ENCODE peak calls at places on chromosome 16, in ten cellular contexts. N, F, Q, O, V, J, M, C, L and B are unnamed samples.
A peak's percentile ranks its signal among the peaks of the same experiment; 100 is the strongest.

GRCh38 chr16:78560997-78561396 is 461.5 kb downstream of the WWOX start:
- DNase-seq in N (no peak), M (no peak), J (no peak), L (no peak), Q (no peak), V (no peak), O (no peak), C (no peak), F (no peak), B (no peak)

GRCh38 chr16:87274808-87275207 is 42.4 kb downstream of the C16orf95 start:
- DNase-seq in J (no peak), L (no peak), C (no peak), Q (peak; percentile 13), M (no peak), O (no peak), V (no peak), F (no peak), N (no peak), B (no peak)

GRCh38 chr16:17827313-17827712 is 356.6 kb upstream of the XYLT1 start:
- DNase-seq in L (no peak), F (no peak), N (no peak), C (no peak), O (no peak), V (no peak), J (no peak), Q (peak; percentile 30), M (no peak), B (no peak)

GRCh38 chr16:59849716-59850115 is 1115.6 kb upstream of the GOT2 start:
- DNase-seq in O (no peak), N (no peak), Q (no peak), V (no peak), L (no peak), M (no peak), F (no peak), C (no peak), J (no peak), B (peak; percentile 11)

GRCh38 chr16:1543085-1543896 is 9.8 kb downstream of the TMEM204 start:
- DNase-seq in J (peak; percentile 61), M (peak; percentile 86), N (peak; percentile 90), Q (peak; percentile 71), V (peak; percentile 90), C (peak; percentile 79), F (peak; percentile 31), O (peak; percentile 78), L (peak; percentile 77), B (peak; percentile 91)

GRCh38 chr16:71467810-71468209 is 5.8 kb upstream of the ZNF23 start:
- DNase-seq in V (no peak), C (no peak), Q (no peak), J (no peak), N (no peak), L (no peak), F (peak; percentile 26), M (peak; percentile 20), O (peak; percentile 35), B (peak; percentile 80)

GRCh38 chr16:89505204-89506112 is 2.7 kb upstream of the SPG7 start:
- DNase-seq in J (peak; percentile 97), L (peak; percentile 96), Q (peak; percentile 87), N (peak; percentile 94), C (peak; percentile 96), F (peak; percentile 100), O (peak; percentile 33), M (peak; percentile 96), V (peak; percentile 91), B (peak; percentile 27)

GRCh38 chr16:29811170-29811895 is 660 bp upstream of the PRRT2 start:
- DNase-seq in Q (peak; percentile 96), C (peak; percentile 97), J (peak; percentile 97), F (peak; percentile 95), M (peak; percentile 97), O (peak; percentile 94), N (peak; percentile 98), V (peak; percentile 97), L (peak; percentile 98), B (peak; percentile 96)

GRCh38 chr16:89098767-89099430 is 5.2 kb downstream of the ACSF3 start:
- DNase-seq in F (no peak), O (no peak), C (no peak), M (no peak), V (no peak), L (no peak), Q (no peak), N (no peak), J (no peak), B (no peak)

GRCh38 chr16:66717112-66717675 is 20.7 kb upstream of the CMTM4 start:
- DNase-seq in J (no peak), V (no peak), O (peak; percentile 64), M (peak; percentile 14), F (peak; percentile 65), N (no peak), C (no peak), L (peak; percentile 47), Q (peak; percentile 52), B (peak; percentile 72)

GRCh38 chr16:47970291-47970931 is 185.4 kb downstream of the ABCC12 start:
- DNase-seq in V (no peak), F (no peak), M (no peak), L (no peak), N (no peak), C (no peak), J (no peak), Q (peak; percentile 27), O (peak; percentile 57), B (peak; percentile 32)

GRCh38 chr16:1781758-1782407 is 488 bp downstream of the SPSB3 start:
- DNase-seq in J (peak; percentile 56), O (peak; percentile 22), M (no peak), L (peak; percentile 65), C (no peak), F (peak; percentile 27), Q (no peak), V (peak; percentile 63), N (peak; percentile 64), B (peak; percentile 90)

GRCh38 chr16:35565626-35566025 is 2106.2 kb downstream of the TP53TG3F start:
- DNase-seq in L (no peak), Q (no peak), N (no peak), J (no peak), C (no peak), V (no peak), O (no peak), M (no peak), F (no peak), B (no peak)

GRCh38 chr16:27777527-27777926 is 227.6 kb downstream of the KATNIP start:
- DNase-seq in M (no peak), L (no peak), O (no peak), N (no peak), Q (no peak), C (no peak), V (no peak), J (no peak), F (no peak), B (no peak)

GRCh38 chr16:8916541-8917225 is 34.5 kb downstream of the LITAFD start:
- DNase-seq in C (no peak), L (no peak), Q (no peak), F (no peak), N (no peak), O (no peak), V (no peak), M (no peak), J (no peak), B (no peak)

GRCh38 chr16:8915722-8916321 is 33.7 kb downstream of the LITAFD start:
- DNase-seq in J (no peak), Q (no peak), N (no peak), F (peak; percentile 24), V (no peak), C (no peak), L (no peak), O (no peak), M (no peak), B (no peak)

GRCh38 chr16:8912793-8913192 is 30.6 kb downstream of the LITAFD start:
- DNase-seq in O (no peak), N (no peak), C (no peak), L (no peak), Q (no peak), M (no peak), F (no peak), J (no peak), V (no peak), B (no peak)

GRCh38 chr16:8908779-8909468 is 26.8 kb downstream of the LITAFD start:
- DNase-seq in M (no peak), C (no peak), J (no peak), L (no peak), O (no peak), Q (no peak), N (no peak), V (no peak), F (peak; percentile 64), B (no peak)

GRCh38 chr16:8914098-8914497 is 31.9 kb downstream of the LITAFD start:
- DNase-seq in N (no peak), F (no peak), Q (no peak), O (no peak), V (no peak), M (no peak), C (no peak), L (no peak), J (no peak), B (no peak)
- H3K4me3 ChIP-seq in N (no peak overlapping the region), F (no peak overlapping the region), Q (no peak overlapping the region), O (no peak overlapping the region), V (no peak overlapping the region), M (no peak overlapping the region), C (no peak overlapping the region), L (no peak overlapping the region), J (no peak overlapping the region), B (no peak overlapping the region)

GRCh38 chr16:3170440-3171180 is 17.4 kb upstream of the OR1F1 start:
- DNase-seq in J (no peak), F (no peak), V (peak; percentile 34), C (no peak), L (no peak), Q (no peak), M (no peak), N (no peak), O (no peak), B (peak; percentile 77)
- H3K27me3 ChIP-seq in J (peaks cover 54% of the 10 kb centered on the region), F (no peaks in the 10 kb centered on the region), V (peaks cover 59% of the 10 kb centered on the region), C (peaks cover 65% of the 10 kb centered on the region), L (peaks cover 77% of the 10 kb centered on the region), Q (peaks cover 6% of the 10 kb centered on the region), M (peaks cover 77% of the 10 kb centered on the region), N (no peaks in the 10 kb centered on the region), O (peaks cover 28% of the 10 kb centered on the region), B (peaks cover 23% of the 10 kb centered on the region)

DNA sequence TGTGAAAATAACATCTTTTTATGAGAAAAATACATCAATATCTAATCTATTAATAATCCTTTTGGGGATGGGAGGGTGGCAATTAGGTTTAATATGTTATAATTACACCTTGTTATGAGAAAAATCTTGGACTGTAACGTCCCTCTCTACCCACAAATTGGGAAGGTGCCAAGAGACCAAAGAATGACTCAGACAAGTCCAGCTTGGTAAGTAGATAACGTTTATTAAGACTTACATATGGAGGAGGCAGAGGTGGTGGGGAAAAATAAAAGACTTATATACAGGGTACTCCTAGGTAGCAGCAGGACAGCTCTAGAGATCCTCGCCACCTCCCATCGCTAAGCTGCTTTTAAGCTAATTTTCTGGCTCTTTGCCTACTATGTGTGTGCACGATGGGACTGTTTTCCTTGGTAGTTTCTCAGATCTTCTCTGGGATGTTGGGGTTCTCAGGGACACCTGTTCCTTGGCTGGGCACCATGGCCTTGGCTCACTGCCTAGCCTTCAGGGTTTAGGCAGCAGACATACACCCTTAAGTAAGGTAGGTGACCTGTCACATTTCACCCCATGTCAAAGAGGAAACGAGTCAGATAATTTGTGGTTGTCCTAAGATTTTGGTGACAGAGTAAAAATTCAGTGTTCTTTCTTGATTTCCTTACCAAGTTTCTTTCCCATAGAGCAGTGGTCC is 31.5 kb downstream of the RBL2 start:
- DNase-seq in C (no peak), F (peak; percentile 49), O (peak; percentile 48), L (peak; percentile 48), J (no peak), M (no peak), V (no peak), N (no peak), Q (peak; percentile 76), B (no peak)
- H3K36me3 ChIP-seq in C (peaks cover 52% of the 10 kb centered on the region), F (peaks cover 15% of the 10 kb centered on the region), O (peaks cover 28% of the 10 kb centered on the region), L (peaks cover 75% of the 10 kb centered on the region), J (no peaks in the 10 kb centered on the region), M (peaks cover 100% of the 10 kb centered on the region), V (peaks cover 100% of the 10 kb centered on the region), N (peaks cover 10% of the 10 kb centered on the region), Q (peaks cover 12% of the 10 kb centered on the region), B (peaks cover 10% of the 10 kb centered on the region)

GRCh38 chr16:73047536-73048291 is at the start of gene ZFHX3:
- DNase-seq in N (peak; percentile 85), F (peak; percentile 63), V (peak; percentile 85), L (peak; percentile 77), C (peak; percentile 90), Q (no peak), M (peak; percentile 68), J (peak; percentile 86), O (peak; percentile 82), B (peak; percentile 83)
- H3K4me3 ChIP-seq in N (peak within 1 kb of the TSS; percentile 79), F (peak within 1 kb of the TSS; percentile 64), V (peak within 1 kb of the TSS; percentile 86), L (peak within 1 kb of the TSS; percentile 75), C (peak within 1 kb of the TSS; percentile 70), Q (peak within 1 kb of the TSS; percentile 69), M (peak within 1 kb of the TSS; percentile 82), J (peak within 1 kb of the TSS; percentile 92), O (peak within 1 kb of the TSS; percentile 69), B (peak within 1 kb of the TSS; percentile 60)